ENCODE peak calls at places on chromosomes 12 and 14, in six cellular contexts. B is T-helper 1 cell; L is cardiac muscle cell; D is T-helper 2 cell treated with Interferon-gamma antibody and Interleukin-4, amounts not matched to agents 5 μg/mL and 100 μg/mL, for 36 hours; N is EL; I is germinal center. F is an unnamed sample.

GRCh38 chr14:77133718-77134338 is 7.8 kb downstream of the ZDHHC22 start:
- DNase-seq in B (peak), L (peak), D (peak), N (peak), I (peak), F (no peak)

GRCh38 chr14:94321421-94322271 is 1.5 kb downstream of the SERPINA6 start:
- DNase-seq in B (no peak), L (no peak), D (no peak), N (no peak), I (no peak), F (no peak)

GRCh38 chr14:35229495-35230089 is 62.6 kb upstream of the PSMA6 start:
- DNase-seq in B (peak), L (peak), D (no peak), N (no peak), I (peak), F (no peak)

GRCh38 chr14:68622856-68623255 is 170.0 kb downstream of the ZFP36L1 start:
- DNase-seq in B (no peak), L (no peak), D (no peak), N (no peak), I (no peak), F (no peak)

GRCh38 chr12:25689996-25690501 is 137.0 kb upstream of the LMNTD1 start:
- DNase-seq in B (no peak), L (no peak), D (no peak), N (no peak), I (no peak), F (no peak)

GRCh38 chr14:21384494-21384851 is 654 bp upstream of the SUPT16H start:
- DNase-seq in B (no peak), L (no peak), D (no peak), N (no peak), I (peak), F (no peak)

GRCh38 chr12:102548543-102548942 is 68.2 kb upstream of the IGF1 start:
- DNase-seq in B (no peak), L (no peak), D (no peak), N (no peak), I (no peak), F (no peak)

GRCh38 chr12:122403115-122403770 is 19.2 kb downstream of the CLIP1 start:
- DNase-seq in B (peak), L (no peak), D (no peak), N (no peak), I (peak), F (no peak)

GRCh38 chr14:34329281-34329680 is 132.8 kb downstream of the SPTSSA start:
- DNase-seq in B (no peak), L (no peak), D (no peak), N (no peak), I (no peak), F (no peak)

F was measured in activated T-helper 9 cell treated with anti-CD3 and anti-CD28 coated beads, Interleukin-2, amount 50 U/mL, for 16 hours.